ENCODE peak calls at places on chromosomes 16 and 17, in six cellular contexts. K is A549, E is endothelial cell of umbilical vein, S is HepG2, T is GM12878, O is K562. L is an unnamed sample.

GRCh38 chr17:66647391-66647983 is 187.4 kb upstream of the CACNG5 start:
- DNase-seq in K (no peak), E (no peak), O (no peak), S (no peak), T (no peak), L (no peak)

GRCh38 chr17:66431910-66432309 is 129.5 kb downstream of the PRKCA start:
- DNase-seq in E (peak; percentile 65), S (no peak), T (no peak), O (no peak), K (peak; percentile 31), L (no peak)

GRCh38 chr17:9768381-9768934 is 22.9 kb downstream of the DHRS7C start:
- DNase-seq in S (peak; percentile 14), T (no peak), K (peak; percentile 60), O (peak; percentile 21), E (no peak), L (peak; percentile 53)

GRCh38 chr17:80960037-80960796 is 31.4 kb upstream of the CHMP6 start:
- DNase-seq in E (no peak), O (no peak), S (no peak), T (no peak), K (no peak), L (no peak)

GRCh38 chr16:53933407-53933806 is 229.5 kb downstream of the FTO start:
- DNase-seq in T (no peak), K (no peak), E (no peak), O (no peak), S (no peak), L (no peak)

GRCh38 chr17:47864791-47865216 is 13.8 kb upstream of the SP6 start:
- DNase-seq in E (no peak), T (no peak), K (no peak), O (no peak), S (no peak), L (no peak)

GRCh38 chr17:28369684-28370034 is 448 bp downstream of the VTN start:
- DNase-seq in T (no peak), E (no peak), K (no peak), S (peak; percentile 28), O (no peak), L (no peak)

GRCh38 chr17:55356440-55357328 is 65.0 kb downstream of the MMD start:
- DNase-seq in T (peak; percentile 28), O (peak; percentile 71), K (peak; percentile 86), E (peak; percentile 65), S (peak; percentile 87), L (peak; percentile 63)

GRCh38 chr17:71342726-71343125 is 778.1 kb upstream of the SOX9 start:
- DNase-seq in K (no peak), O (no peak), T (no peak), S (no peak), E (no peak), L (no peak)

GRCh38 chr17:75316253-75316652 is 27.0 kb upstream of the SLC25A19 start:
- DNase-seq in O (no peak), K (no peak), E (no peak), S (no peak), T (no peak), L (peak; percentile 52)

GRCh38 chr16:19979638-19980037 is 94.1 kb downstream of the GPR139 start:
- DNase-seq in E (no peak), K (no peak), O (no peak), T (no peak), S (no peak), L (no peak)

GRCh38 chr17:40433551-40434384 is 9.5 kb upstream of the IGFBP4 start:
- DNase-seq in E (no peak), O (peak; percentile 64), T (no peak), S (no peak), K (no peak), L (peak; percentile 42)

GRCh38 chr17:27296427-27296979 is 2.6 kb downstream of the WSB1 start:
- DNase-seq in E (peak; percentile 41), S (no peak), K (peak; percentile 56), T (no peak), O (no peak), L (peak; percentile 41)

GRCh38 chr17:72945468-72945867 is 147.0 kb downstream of the SLC39A11 start:
- DNase-seq in K (no peak), O (no peak), E (no peak), T (no peak), S (no peak), L (no peak)
- TF ChIP-seq MAX in K (no peak), O (no peak), E (no peak), T (no peak), S (no peak), L (no peak)

DNA sequence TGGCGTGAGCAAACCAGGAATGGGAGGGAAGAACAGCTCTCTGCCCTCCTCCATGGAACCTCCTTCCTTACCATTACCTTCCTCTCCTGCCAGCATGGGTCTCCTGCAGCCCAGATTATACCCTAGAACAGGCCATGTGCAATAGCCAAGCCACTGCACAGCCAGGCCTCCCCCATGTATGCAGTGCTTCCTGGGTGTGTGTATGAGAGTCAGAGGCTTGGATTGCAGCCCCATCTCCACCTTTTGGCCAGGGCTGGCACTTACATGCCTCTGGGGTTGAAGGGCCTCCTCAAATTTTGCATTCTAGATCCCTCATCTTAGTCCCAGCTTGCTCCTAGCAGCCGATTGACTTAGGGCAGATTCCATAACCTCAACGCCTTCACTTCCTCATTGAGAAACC is 133.7 kb downstream of the GSG1L start:
- DNase-seq in T (no peak), K (no peak), S (no peak), E (no peak), O (no peak), L (no peak)
- TF ChIP-seq MYC in T (no peak), K (no peak), S (no peak), E (no peak), O (no peak), L (no peak)

DNA sequence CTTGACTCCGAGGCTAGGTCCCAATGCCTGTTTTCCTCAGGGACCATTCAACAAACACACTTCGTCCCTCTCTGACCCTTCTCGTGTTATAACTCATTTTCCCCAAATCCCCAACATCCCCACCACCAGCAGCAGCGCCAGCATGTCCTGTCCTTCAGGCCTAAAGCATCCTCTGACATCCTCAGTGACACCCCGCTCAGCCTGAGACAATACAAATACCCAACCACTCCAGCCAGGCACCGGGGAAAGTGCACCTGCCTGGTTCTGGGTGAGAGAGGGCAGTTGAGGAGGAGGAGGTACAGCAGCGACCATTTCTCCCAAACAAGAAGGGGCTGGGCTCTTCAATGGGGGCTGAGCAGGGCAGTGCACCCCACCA is 4.7 kb downstream of the MNT start:
- DNase-seq in O (no peak), T (no peak), E (no peak), S (no peak), K (no peak), L (no peak)
- TF ChIP-seq MAX in O (no peak), T (no peak), E (no peak), S (no peak), K (no peak), L (no peak)

GRCh38 chr17:43028221-43028861 is 3.3 kb downstream of the RND2 start:
- DNase-seq in S (peak; percentile 38), O (no peak), T (no peak), K (no peak), E (no peak), L (no peak)

GRCh38 chr17:43031666-43032065 is 6.6 kb downstream of the RND2 start:
- DNase-seq in O (no peak), K (no peak), S (no peak), E (no peak), T (no peak), L (no peak)

GRCh38 chr17:43026610-43027009 is 1.6 kb downstream of the RND2 start:
- DNase-seq in T (no peak), S (no peak), O (no peak), E (no peak), K (no peak), L (no peak)

GRCh38 chr17:43027091-43028032 is 2.3 kb downstream of the RND2 start:
- DNase-seq in T (no peak), E (no peak), S (no peak), O (no peak), K (no peak), L (no peak)

DNA sequence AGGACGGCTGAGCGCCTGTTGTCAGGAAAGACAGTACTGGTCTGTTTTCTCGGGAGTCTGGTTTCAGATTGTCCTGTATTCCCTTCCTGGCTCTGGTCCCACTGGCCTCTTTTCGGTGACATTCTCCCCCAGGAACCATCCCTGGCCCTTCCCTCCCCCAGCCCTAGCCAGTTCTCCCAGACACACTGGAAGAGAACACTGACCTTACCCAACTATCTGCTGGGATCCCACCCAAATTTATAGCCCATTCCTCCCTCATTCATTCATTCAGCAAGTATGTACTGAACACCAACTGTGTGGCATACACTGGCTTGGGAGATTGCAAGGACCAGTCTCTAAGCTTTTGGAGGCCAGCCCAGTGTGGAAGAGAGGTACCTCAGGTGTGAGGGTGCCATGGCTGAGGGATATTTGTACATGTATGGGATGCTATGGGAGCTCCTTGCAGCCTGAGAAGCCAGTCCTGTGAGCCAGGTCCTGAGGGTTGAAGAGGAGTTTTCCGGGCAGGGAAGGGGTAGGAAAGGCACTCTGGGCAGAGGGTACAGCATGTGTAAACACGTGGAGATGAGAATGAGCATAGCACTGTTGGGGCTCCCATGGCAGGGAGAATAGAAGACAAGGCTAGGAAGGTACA is 5.2 kb downstream of the RND2 start:
- DNase-seq in S (no peak), K (no peak), E (no peak), O (no peak), T (no peak), L (no peak)
- TF ChIP-seq MYC in S (no peak), K (no peak), E (no peak), O (no peak), T (no peak), L (no peak)

GRCh38 chr17:77356690-77357201 is 216.0 kb downstream of the SEC14L1 start:
- DNase-seq in S (no peak), O (no peak), T (no peak), E (no peak), K (no peak), L (no peak)
- TF ChIP-seq MAX in S (no peak), O (no peak), T (no peak), E (no peak), K (no peak), L (no peak)

DNA sequence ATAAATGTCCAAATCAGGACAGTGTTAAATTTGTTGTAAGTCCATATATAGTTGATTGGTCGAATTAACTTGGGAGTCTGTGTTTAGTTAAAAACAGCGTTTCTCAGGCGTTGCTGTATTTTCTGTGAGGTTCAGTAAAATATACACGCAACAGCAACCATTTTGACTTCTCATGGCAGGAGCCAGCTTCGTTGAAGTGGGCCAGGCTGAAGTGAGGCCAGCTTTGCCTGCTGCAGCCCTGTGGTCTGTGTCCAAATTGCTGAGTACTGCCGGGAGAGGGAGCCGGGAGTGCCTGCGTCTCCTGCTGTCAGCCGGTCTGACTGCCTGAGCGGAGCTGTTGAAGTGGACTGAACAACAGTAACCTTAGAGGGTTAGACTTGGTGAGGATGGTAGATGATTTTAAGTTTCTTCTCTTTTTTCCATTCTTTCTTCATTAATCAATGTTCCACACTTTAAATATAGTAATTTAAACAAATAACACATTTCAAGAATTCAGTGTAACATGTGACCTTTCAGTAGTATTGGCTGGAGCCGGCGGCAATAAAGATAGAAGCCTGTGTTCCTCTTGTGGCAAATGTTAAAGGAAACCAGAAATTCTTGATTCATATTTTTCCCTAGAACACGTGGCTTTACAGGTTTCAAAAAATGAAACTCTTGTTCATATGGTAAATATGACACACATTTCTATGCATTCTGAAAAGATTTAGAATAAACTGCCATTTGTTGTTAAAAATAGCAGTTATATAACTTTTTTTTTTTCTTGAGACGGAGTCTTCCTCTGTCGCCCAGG is 37.0 kb upstream of the ZNF750 start:
- DNase-seq in K (no peak), S (peak; percentile 65), T (no peak), O (peak; percentile 81), E (peak; percentile 79), L (peak; percentile 37)
- TF ChIP-seq MYC in K (no peak), S (no peak), T (no peak), O (no peak), E (no peak), L (no peak)